ENCODE peak calls at places on chromosome 13, in six cellular contexts. One of them, this sample, is unnamed.

GRCh38 chr13:31044658-31045620 is 112.5 kb downstream of the TEX26 start:
- DNase-seq in HepG2: no peak
- DNase-seq in A549: no peak
- DNase-seq in ovary: no peak
- DNase-seq in K562: no peak
- DNase-seq in transverse colon: no peak
- DNase-seq in this sample: no peak

GRCh38 chr13:31072041-31072440 is 89.7 kb downstream of the HSPH1 start:
- DNase-seq in HepG2: no peak
- DNase-seq in A549: no peak
- DNase-seq in ovary: no peak
- DNase-seq in K562: no peak
- DNase-seq in transverse colon: no peak
- DNase-seq in this sample: no peak

GRCh38 chr13:100454876-100455275 is 133.7 kb downstream of the GGACT start:
- DNase-seq in HepG2: no peak
- DNase-seq in A549: no peak
- DNase-seq in ovary: no peak
- DNase-seq in K562: no peak
- DNase-seq in transverse colon: no peak
- DNase-seq in this sample: no peak

GRCh38 chr13:105936816-105937215 is 598.6 kb downstream of the EFNB2 start:
- DNase-seq in HepG2: no peak
- DNase-seq in A549: no peak
- DNase-seq in ovary: no peak
- DNase-seq in K562: no peak
- DNase-seq in transverse colon: no peak
- DNase-seq in this sample: no peak

GRCh38 chr13:95660981-95661581 is 15.9 kb upstream of the DNAJC3 start:
- DNase-seq in HepG2: peak; percentile 51
- DNase-seq in A549: peak; percentile 42
- DNase-seq in ovary: no peak
- DNase-seq in K562: peak; percentile 28
- DNase-seq in transverse colon: no peak
- DNase-seq in this sample: no peak

GRCh38 chr13:109500146-109500773 is 286.1 kb downstream of the IRS2 start:
- DNase-seq in HepG2: no peak
- DNase-seq in A549: peak; percentile 56
- DNase-seq in ovary: peak; percentile 30
- DNase-seq in K562: no peak
- DNase-seq in transverse colon: no peak
- DNase-seq in this sample: no peak

GRCh38 chr13:73593199-73593765 is 534.5 kb downstream of the KLF5 start:
- DNase-seq in HepG2: peak; percentile 5
- DNase-seq in A549: no peak
- DNase-seq in ovary: no peak
- DNase-seq in K562: no peak
- DNase-seq in transverse colon: no peak
- DNase-seq in this sample: no peak

GRCh38 chr13:21033224-21033855 is 28.0 kb downstream of the LATS2 start:
- DNase-seq in HepG2: no peak
- DNase-seq in A549: no peak
- DNase-seq in ovary: no peak
- DNase-seq in K562: no peak
- DNase-seq in transverse colon: peak; percentile 35
- DNase-seq in this sample: no peak

GRCh38 chr13:96041326-96042092 is 11.7 kb downstream of the UGGT2 start:
- DNase-seq in HepG2: peak; percentile 4
- DNase-seq in A549: no peak
- DNase-seq in ovary: no peak
- DNase-seq in K562: no peak
- DNase-seq in transverse colon: no peak
- DNase-seq in this sample: no peak

GRCh38 chr13:34750078-34750703 is 191.9 kb upstream of the NBEA start:
- DNase-seq in HepG2: no peak
- DNase-seq in A549: no peak
- DNase-seq in ovary: peak; percentile 42
- DNase-seq in K562: no peak
- DNase-seq in transverse colon: peak; percentile 13
- DNase-seq in this sample: no peak

GRCh38 chr13:89227356-89227755 is 1556.2 kb downstream of the SLITRK5 start:
- DNase-seq in HepG2: no peak
- DNase-seq in A549: no peak
- DNase-seq in ovary: no peak
- DNase-seq in K562: no peak
- DNase-seq in transverse colon: no peak
- DNase-seq in this sample: no peak

GRCh38 chr13:46844431-46844830 is 47.5 kb upstream of the ESD start:
- DNase-seq in HepG2: no peak
- DNase-seq in A549: no peak
- DNase-seq in ovary: no peak
- DNase-seq in K562: no peak
- DNase-seq in transverse colon: no peak
- DNase-seq in this sample: no peak

GRCh38 chr13:59963827-59964226 is 199.9 kb downstream of the DIAPH3 start:
- DNase-seq in HepG2: no peak
- DNase-seq in A549: no peak
- DNase-seq in ovary: no peak
- DNase-seq in K562: no peak
- DNase-seq in transverse colon: no peak
- DNase-seq in this sample: no peak

GRCh38 chr13:43835701-43836100 is 43.8 kb downstream of the CCDC122 start:
- DNase-seq in HepG2: no peak
- DNase-seq in A549: no peak
- DNase-seq in ovary: no peak
- DNase-seq in K562: no peak
- DNase-seq in transverse colon: no peak
- DNase-seq in this sample: no peak

GRCh38 chr13:111789420-111789819 is 277.5 kb upstream of the SOX1 start:
- DNase-seq in HepG2: no peak
- DNase-seq in A549: no peak
- DNase-seq in ovary: no peak
- DNase-seq in K562: no peak
- DNase-seq in transverse colon: no peak
- DNase-seq in this sample: peak; percentile 23

GRCh38 chr13:113110048-113110851 is 4.7 kb downstream of the F7 start:
- DNase-seq in HepG2: no peak
- DNase-seq in A549: no peak
- DNase-seq in ovary: no peak
- DNase-seq in K562: no peak
- DNase-seq in transverse colon: no peak
- DNase-seq in this sample: no peak

GRCh38 chr13:30159446-30159839 is 147.9 kb downstream of the KATNAL1 start:
- DNase-seq in HepG2: no peak
- DNase-seq in A549: no peak
- DNase-seq in ovary: no peak
- DNase-seq in K562: no peak
- DNase-seq in transverse colon: no peak
- DNase-seq in this sample: no peak

GRCh38 chr13:39051157-39051556 is 12.9 kb downstream of the NHLRC3 start:
- DNase-seq in HepG2: peak; percentile 13
- DNase-seq in A549: peak; percentile 42
- DNase-seq in ovary: no peak
- DNase-seq in K562: no peak
- DNase-seq in transverse colon: no peak
- DNase-seq in this sample: no peak

GRCh38 chr13:89490661-89491060 is 1819.5 kb downstream of the SLITRK5 start:
- DNase-seq in HepG2: no peak
- DNase-seq in A549: no peak
- DNase-seq in ovary: no peak
- DNase-seq in K562: no peak
- DNase-seq in transverse colon: no peak
- DNase-seq in this sample: no peak

GRCh38 chr13:100589178-100589725 is 663 bp upstream of the GGACT start:
- DNase-seq in HepG2: no peak
- DNase-seq in A549: no peak
- DNase-seq in ovary: no peak
- DNase-seq in K562: no peak
- DNase-seq in transverse colon: no peak
- DNase-seq in this sample: no peak

GRCh38 chr13:29923554-29924481 is 73.4 kb upstream of the UBL3 start:
- DNase-seq in HepG2: peak; percentile 99
- DNase-seq in A549: peak; percentile 98
- DNase-seq in ovary: peak; percentile 65
- DNase-seq in K562: peak; percentile 68
- DNase-seq in transverse colon: peak; percentile 91
- DNase-seq in this sample: peak; percentile 93

GRCh38 chr13:86909318-86909717 is 761.9 kb upstream of the SLITRK5 start:
- DNase-seq in HepG2: no peak
- DNase-seq in A549: no peak
- DNase-seq in ovary: no peak
- DNase-seq in K562: no peak
- DNase-seq in transverse colon: peak; percentile 76
- DNase-seq in this sample: no peak
- TF ChIP-seq EP300 in HepG2: no peak
- TF ChIP-seq EP300 in A549: no peak
- TF ChIP-seq EP300 in ovary: no peak
- TF ChIP-seq EP300 in K562: no peak
- TF ChIP-seq EP300 in transverse colon: no peak
- TF ChIP-seq EP300 in this sample: no peak

GRCh38 chr13:45119990-45120864 is at the start of gene GTF2F2:
- DNase-seq in HepG2: peak; percentile 76
- DNase-seq in A549: peak; percentile 83
- DNase-seq in ovary: peak; percentile 88
- DNase-seq in K562: peak; percentile 84
- DNase-seq in transverse colon: peak; percentile 92
- DNase-seq in this sample: peak; percentile 88
- TF ChIP-seq EP300 in HepG2: peak; percentile 6
- TF ChIP-seq EP300 in A549: no peak
- TF ChIP-seq EP300 in ovary: no peak
- TF ChIP-seq EP300 in K562: no peak
- TF ChIP-seq EP300 in transverse colon: no peak
- TF ChIP-seq EP300 in this sample: no peak

GRCh38 chr13:58843071-58843470 is 1211.5 kb downstream of the PCDH17 start:
- DNase-seq in HepG2: no peak
- DNase-seq in A549: no peak
- DNase-seq in ovary: no peak
- DNase-seq in K562: no peak
- DNase-seq in transverse colon: no peak
- DNase-seq in this sample: no peak

GRCh38 chr13:58843567-58843966 is 1212.0 kb downstream of the PCDH17 start:
- DNase-seq in HepG2: peak; percentile 1
- DNase-seq in A549: no peak
- DNase-seq in ovary: no peak
- DNase-seq in K562: no peak
- DNase-seq in transverse colon: no peak
- DNase-seq in this sample: no peak

GRCh38 chr13:58838615-58839014 is 1207.1 kb downstream of the PCDH17 start:
- DNase-seq in HepG2: no peak
- DNase-seq in A549: no peak
- DNase-seq in ovary: no peak
- DNase-seq in K562: no peak
- DNase-seq in transverse colon: no peak
- DNase-seq in this sample: no peak
- TF ChIP-seq EP300 in HepG2: no peak
- TF ChIP-seq EP300 in A549: no peak
- TF ChIP-seq EP300 in ovary: no peak
- TF ChIP-seq EP300 in K562: no peak
- TF ChIP-seq EP300 in transverse colon: no peak
- TF ChIP-seq EP300 in this sample: no peak

GRCh38 chr13:74771964-74772363 is 637.8 kb upstream of the KLF12 start:
- DNase-seq in HepG2: no peak
- DNase-seq in A549: peak; percentile 13
- DNase-seq in ovary: no peak
- DNase-seq in K562: no peak
- DNase-seq in transverse colon: no peak
- DNase-seq in this sample: no peak
- TF ChIP-seq EP300 in HepG2: no peak
- TF ChIP-seq EP300 in A549: no peak
- TF ChIP-seq EP300 in ovary: no peak
- TF ChIP-seq EP300 in K562: no peak
- TF ChIP-seq EP300 in transverse colon: no peak
- TF ChIP-seq EP300 in this sample: no peak

GRCh38 chr13:98937911-98938381 is 39.9 kb downstream of the DOCK9 start:
- DNase-seq in HepG2: no peak
- DNase-seq in A549: no peak
- DNase-seq in ovary: no peak
- DNase-seq in K562: no peak
- DNase-seq in transverse colon: no peak
- DNase-seq in this sample: no peak
- TF ChIP-seq EP300 in HepG2: no peak
- TF ChIP-seq EP300 in A549: no peak
- TF ChIP-seq EP300 in ovary: no peak
- TF ChIP-seq EP300 in K562: no peak
- TF ChIP-seq EP300 in transverse colon: no peak
- TF ChIP-seq EP300 in this sample: no peak

GRCh38 chr13:98570929-98571372 is 6.0 kb downstream of the STK24 start:
- DNase-seq in HepG2: peak; percentile 77
- DNase-seq in A549: no peak
- DNase-seq in ovary: peak; percentile 13
- DNase-seq in K562: peak; percentile 29
- DNase-seq in transverse colon: peak; percentile 61
- DNase-seq in this sample: no peak
- TF ChIP-seq EP300 in HepG2: no peak
- TF ChIP-seq EP300 in A549: no peak
- TF ChIP-seq EP300 in ovary: no peak
- TF ChIP-seq EP300 in K562: no peak
- TF ChIP-seq EP300 in transverse colon: no peak
- TF ChIP-seq EP300 in this sample: no peak

DNA sequence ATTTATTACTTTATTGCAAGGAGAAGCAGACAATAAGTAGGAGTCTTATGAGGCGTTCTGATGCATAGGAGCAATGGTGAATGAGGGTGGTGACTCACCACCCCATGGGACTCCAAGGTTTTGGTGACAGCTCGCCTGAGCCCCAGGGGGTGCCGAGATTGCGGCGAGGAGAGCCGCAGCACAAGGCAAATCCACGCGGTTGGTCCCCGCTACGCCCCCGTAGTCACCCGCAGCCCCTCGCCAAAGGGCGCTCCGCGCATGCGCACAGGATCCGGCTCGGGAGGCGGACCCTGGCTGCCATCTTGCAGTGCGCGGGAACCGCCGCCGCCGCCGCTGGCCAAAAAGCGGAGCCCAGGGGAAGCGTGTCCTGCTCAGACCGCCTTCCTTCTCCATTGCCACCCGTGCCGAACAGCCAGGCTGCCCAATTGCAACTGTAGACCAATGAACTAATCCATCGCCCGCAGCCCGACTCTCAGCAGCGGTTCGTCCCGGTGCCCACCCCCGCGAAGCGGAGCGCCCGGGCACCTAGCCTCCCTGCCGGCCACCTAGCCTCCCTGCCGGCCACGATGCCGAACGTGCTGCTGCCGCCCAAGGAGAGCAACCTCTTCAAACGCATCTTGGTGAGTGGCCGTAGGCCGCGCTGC is at the start of gene NAA16:
- DNase-seq in HepG2: peak; percentile 72
- DNase-seq in A549: peak; percentile 85
- DNase-seq in ovary: peak; percentile 93
- DNase-seq in K562: peak; percentile 93
- DNase-seq in transverse colon: peak; percentile 89
- DNase-seq in this sample: peak; percentile 89
- TF ChIP-seq EP300 in HepG2: no peak
- TF ChIP-seq EP300 in A549: no peak
- TF ChIP-seq EP300 in ovary: no peak
- TF ChIP-seq EP300 in K562: no peak
- TF ChIP-seq EP300 in transverse colon: no peak
- TF ChIP-seq EP300 in this sample: no peak

GRCh38 chr13:76965759-76966421 is 17.6 kb downstream of the ACOD1 start:
- DNase-seq in HepG2: no peak
- DNase-seq in A549: no peak
- DNase-seq in ovary: peak; percentile 72
- DNase-seq in K562: no peak
- DNase-seq in transverse colon: peak; percentile 14
- DNase-seq in this sample: no peak
- TF ChIP-seq EP300 in HepG2: no peak
- TF ChIP-seq EP300 in A549: no peak
- TF ChIP-seq EP300 in ovary: no peak
- TF ChIP-seq EP300 in K562: no peak
- TF ChIP-seq EP300 in transverse colon: no peak
- TF ChIP-seq EP300 in this sample: no peak

This sample was measured in upper lobe of left lung.